ENCODE peak calls at places on chromosomes 4 and X, in seven cellular contexts. One of them, this sample, is unnamed.

GRCh38 chrX:47384502-47384901 is 14.1 kb downstream of the ZNF157 start:
- DNase-seq in right cardiac atrium: peak; percentile 51
- DNase-seq in esophagus muscularis mucosa: no peak
- DNase-seq in PC-3: peak; percentile 85
- DNase-seq in esophagus squamous epithelium: no peak
- DNase-seq in BJ: no peak
- DNase-seq in A673: peak; percentile 66
- DNase-seq in this sample: peak; percentile 81

GRCh38 chr4:112111306-112111705 is 33.9 kb upstream of the FAM241A start:
- DNase-seq in right cardiac atrium: no peak
- DNase-seq in esophagus muscularis mucosa: no peak
- DNase-seq in PC-3: no peak
- DNase-seq in esophagus squamous epithelium: no peak
- DNase-seq in BJ: no peak
- DNase-seq in A673: no peak
- DNase-seq in this sample: no peak

GRCh38 chrX:19381326-19381725 is 37.6 kb downstream of the PDHA1 start:
- DNase-seq in right cardiac atrium: no peak
- DNase-seq in esophagus muscularis mucosa: no peak
- DNase-seq in PC-3: no peak
- DNase-seq in esophagus squamous epithelium: no peak
- DNase-seq in BJ: no peak
- DNase-seq in A673: no peak
- DNase-seq in this sample: no peak

GRCh38 chr4:48785302-48785701 is 5.2 kb upstream of the FRYL start:
- DNase-seq in right cardiac atrium: no peak
- DNase-seq in esophagus muscularis mucosa: no peak
- DNase-seq in PC-3: no peak
- DNase-seq in esophagus squamous epithelium: no peak
- DNase-seq in BJ: no peak
- DNase-seq in A673: no peak
- DNase-seq in this sample: no peak

GRCh38 chr4:176123710-176124407 is 58.2 kb downstream of the WDR17 start:
- DNase-seq in right cardiac atrium: no peak
- DNase-seq in esophagus muscularis mucosa: no peak
- DNase-seq in PC-3: peak; percentile 43
- DNase-seq in esophagus squamous epithelium: no peak
- DNase-seq in BJ: no peak
- DNase-seq in A673: peak; percentile 19
- DNase-seq in this sample: peak; percentile 18

GRCh38 chr4:144507309-144508101 is 138.5 kb upstream of the HHIP start:
- DNase-seq in right cardiac atrium: no peak
- DNase-seq in esophagus muscularis mucosa: no peak
- DNase-seq in PC-3: no peak
- DNase-seq in esophagus squamous epithelium: no peak
- DNase-seq in BJ: no peak
- DNase-seq in A673: no peak
- DNase-seq in this sample: no peak

GRCh38 chrX:117839544-117839943 is 277.1 kb downstream of the KLHL13 start:
- DNase-seq in right cardiac atrium: no peak
- DNase-seq in esophagus muscularis mucosa: no peak
- DNase-seq in PC-3: peak; percentile 2
- DNase-seq in esophagus squamous epithelium: no peak
- DNase-seq in BJ: no peak
- DNase-seq in A673: no peak
- DNase-seq in this sample: no peak

GRCh38 chr4:89356086-89356485 is 48.5 kb upstream of the GPRIN3 start:
- DNase-seq in right cardiac atrium: no peak
- DNase-seq in esophagus muscularis mucosa: no peak
- DNase-seq in PC-3: no peak
- DNase-seq in esophagus squamous epithelium: no peak
- DNase-seq in BJ: no peak
- DNase-seq in A673: no peak
- DNase-seq in this sample: peak; percentile 50

GRCh38 chrX:97628326-97628725 is 744.6 kb downstream of the RPA4 start:
- DNase-seq in right cardiac atrium: no peak
- DNase-seq in esophagus muscularis mucosa: no peak
- DNase-seq in PC-3: no peak
- DNase-seq in esophagus squamous epithelium: no peak
- DNase-seq in BJ: no peak
- DNase-seq in A673: no peak
- DNase-seq in this sample: no peak

GRCh38 chr4:125994024-125994423 is 679.3 kb downstream of the FAT4 start:
- DNase-seq in right cardiac atrium: peak; percentile 10
- DNase-seq in esophagus muscularis mucosa: no peak
- DNase-seq in PC-3: no peak
- DNase-seq in esophagus squamous epithelium: no peak
- DNase-seq in BJ: no peak
- DNase-seq in A673: no peak
- DNase-seq in this sample: no peak

GRCh38 chrX:19046343-19047215 is 62.7 kb upstream of the PHKA2 start:
- DNase-seq in right cardiac atrium: no peak
- DNase-seq in esophagus muscularis mucosa: no peak
- DNase-seq in PC-3: peak; percentile 89
- DNase-seq in esophagus squamous epithelium: no peak
- DNase-seq in BJ: no peak
- DNase-seq in A673: peak; percentile 12
- DNase-seq in this sample: no peak

GRCh38 chr4:1310031-1310795 is 20.5 kb downstream of the MAEA start:
- DNase-seq in right cardiac atrium: peak; percentile 29
- DNase-seq in esophagus muscularis mucosa: no peak
- DNase-seq in PC-3: no peak
- DNase-seq in esophagus squamous epithelium: no peak
- DNase-seq in BJ: no peak
- DNase-seq in A673: no peak
- DNase-seq in this sample: no peak

GRCh38 chrX:153667931-153668396 is 5.6 kb downstream of the PNCK start:
- DNase-seq in right cardiac atrium: peak; percentile 95
- DNase-seq in esophagus muscularis mucosa: peak; percentile 93
- DNase-seq in PC-3: peak; percentile 82
- DNase-seq in esophagus squamous epithelium: no peak
- DNase-seq in BJ: peak; percentile 5
- DNase-seq in A673: peak; percentile 88
- DNase-seq in this sample: peak; percentile 79

GRCh38 chr4:155667538-155668511 is 1.2 kb downstream of the GUCY1A1 start:
- DNase-seq in right cardiac atrium: peak; percentile 77
- DNase-seq in esophagus muscularis mucosa: no peak
- DNase-seq in PC-3: peak; percentile 45
- DNase-seq in esophagus squamous epithelium: no peak
- DNase-seq in BJ: no peak
- DNase-seq in A673: peak; percentile 22
- DNase-seq in this sample: peak; percentile 18

GRCh38 chrX:24173115-24173847 is 23.8 kb downstream of the ZFX start:
- DNase-seq in right cardiac atrium: no peak
- DNase-seq in esophagus muscularis mucosa: no peak
- DNase-seq in PC-3: no peak
- DNase-seq in esophagus squamous epithelium: no peak
- DNase-seq in BJ: no peak
- DNase-seq in A673: no peak
- DNase-seq in this sample: no peak

GRCh38 chr4:6900956-6901355 is 8.7 kb upstream of the TBC1D14 start:
- DNase-seq in right cardiac atrium: no peak
- DNase-seq in esophagus muscularis mucosa: no peak
- DNase-seq in PC-3: no peak
- DNase-seq in esophagus squamous epithelium: no peak
- DNase-seq in BJ: no peak
- DNase-seq in A673: no peak
- DNase-seq in this sample: no peak

GRCh38 chr4:155828628-155829027 is 37.4 kb downstream of the ASIC5 start:
- DNase-seq in right cardiac atrium: no peak
- DNase-seq in esophagus muscularis mucosa: no peak
- DNase-seq in PC-3: peak; percentile 75
- DNase-seq in esophagus squamous epithelium: no peak
- DNase-seq in BJ: no peak
- DNase-seq in A673: no peak
- DNase-seq in this sample: no peak

GRCh38 chr4:120228086-120228485 is 161.4 kb upstream of the MAD2L1 start:
- DNase-seq in right cardiac atrium: no peak
- DNase-seq in esophagus muscularis mucosa: no peak
- DNase-seq in PC-3: no peak
- DNase-seq in esophagus squamous epithelium: no peak
- DNase-seq in BJ: no peak
- DNase-seq in A673: no peak
- DNase-seq in this sample: no peak

GRCh38 chrX:15874672-15875071 is 20.1 kb upstream of the AP1S2 start:
- DNase-seq in right cardiac atrium: no peak
- DNase-seq in esophagus muscularis mucosa: no peak
- DNase-seq in PC-3: no peak
- DNase-seq in esophagus squamous epithelium: no peak
- DNase-seq in BJ: no peak
- DNase-seq in A673: no peak
- DNase-seq in this sample: no peak

GRCh38 chr4:43132010-43132582 is 239.6 kb downstream of the GRXCR1 start:
- DNase-seq in right cardiac atrium: peak; percentile 65
- DNase-seq in esophagus muscularis mucosa: no peak
- DNase-seq in PC-3: peak; percentile 81
- DNase-seq in esophagus squamous epithelium: no peak
- DNase-seq in BJ: no peak
- DNase-seq in A673: peak; percentile 59
- DNase-seq in this sample: peak; percentile 35

GRCh38 chr4:92060333-92060732 is 243.4 kb upstream of the GRID2 start:
- DNase-seq in right cardiac atrium: no peak
- DNase-seq in esophagus muscularis mucosa: no peak
- DNase-seq in PC-3: no peak
- DNase-seq in esophagus squamous epithelium: no peak
- DNase-seq in BJ: no peak
- DNase-seq in A673: no peak
- DNase-seq in this sample: no peak

GRCh38 chrX:50643525-50644137 is 170.4 kb downstream of the SHROOM4 start:
- DNase-seq in right cardiac atrium: peak; percentile 71
- DNase-seq in esophagus muscularis mucosa: no peak
- DNase-seq in PC-3: no peak
- DNase-seq in esophagus squamous epithelium: no peak
- DNase-seq in BJ: no peak
- DNase-seq in A673: no peak
- DNase-seq in this sample: no peak

GRCh38 chr4:18318682-18319410 is 297.3 kb upstream of the LCORL start:
- DNase-seq in right cardiac atrium: peak; percentile 82
- DNase-seq in esophagus muscularis mucosa: no peak
- DNase-seq in PC-3: no peak
- DNase-seq in esophagus squamous epithelium: no peak
- DNase-seq in BJ: no peak
- DNase-seq in A673: no peak
- DNase-seq in this sample: no peak

GRCh38 chr4:126977306-126977705 is 655.5 kb upstream of the INTU start:
- DNase-seq in right cardiac atrium: no peak
- DNase-seq in esophagus muscularis mucosa: no peak
- DNase-seq in PC-3: no peak
- DNase-seq in esophagus squamous epithelium: no peak
- DNase-seq in BJ: no peak
- DNase-seq in A673: no peak
- DNase-seq in this sample: no peak

GRCh38 chr4:83993774-83994173 is 457.9 kb downstream of the GPAT3 start:
- DNase-seq in right cardiac atrium: no peak
- DNase-seq in esophagus muscularis mucosa: no peak
- DNase-seq in PC-3: no peak
- DNase-seq in esophagus squamous epithelium: no peak
- DNase-seq in BJ: no peak
- DNase-seq in A673: peak; percentile 3
- DNase-seq in this sample: no peak

GRCh38 chr4:61210186-61210939 is 10.2 kb downstream of the ADGRL3 start:
- DNase-seq in right cardiac atrium: no peak
- DNase-seq in esophagus muscularis mucosa: no peak
- DNase-seq in PC-3: peak; percentile 61
- DNase-seq in esophagus squamous epithelium: no peak
- DNase-seq in BJ: no peak
- DNase-seq in A673: no peak
- DNase-seq in this sample: no peak
- H3K4me3 ChIP-seq in right cardiac atrium: no peak overlapping the region
- H3K4me3 ChIP-seq in esophagus muscularis mucosa: no peak overlapping the region
- H3K4me3 ChIP-seq in PC-3: no peak overlapping the region
- H3K4me3 ChIP-seq in esophagus squamous epithelium: no peak overlapping the region
- H3K4me3 ChIP-seq in BJ: no peak overlapping the region
- H3K4me3 ChIP-seq in A673: no peak overlapping the region
- H3K4me3 ChIP-seq in this sample: no peak overlapping the region

GRCh38 chrX:66012094-66012534 is 27.8 kb downstream of the VSIG4 start:
- DNase-seq in right cardiac atrium: no peak
- DNase-seq in esophagus muscularis mucosa: no peak
- DNase-seq in PC-3: no peak
- DNase-seq in esophagus squamous epithelium: no peak
- DNase-seq in BJ: no peak
- DNase-seq in A673: no peak
- DNase-seq in this sample: no peak
- H3K4me3 ChIP-seq in right cardiac atrium: no peak overlapping the region
- H3K4me3 ChIP-seq in esophagus muscularis mucosa: no peak overlapping the region
- H3K4me3 ChIP-seq in PC-3: no peak overlapping the region
- H3K4me3 ChIP-seq in esophagus squamous epithelium: no peak overlapping the region
- H3K4me3 ChIP-seq in BJ: no peak overlapping the region
- H3K4me3 ChIP-seq in A673: no peak overlapping the region
- H3K4me3 ChIP-seq in this sample: no peak overlapping the region

GRCh38 chrX:151702741-151703352 is 7.6 kb downstream of the PRRG3 start:
- DNase-seq in right cardiac atrium: no peak
- DNase-seq in esophagus muscularis mucosa: no peak
- DNase-seq in PC-3: no peak
- DNase-seq in esophagus squamous epithelium: no peak
- DNase-seq in BJ: no peak
- DNase-seq in A673: no peak
- DNase-seq in this sample: no peak
- H3K4me3 ChIP-seq in right cardiac atrium: no peak overlapping the region
- H3K4me3 ChIP-seq in esophagus muscularis mucosa: no peak overlapping the region
- H3K4me3 ChIP-seq in PC-3: no peak overlapping the region
- H3K4me3 ChIP-seq in esophagus squamous epithelium: no peak overlapping the region
- H3K4me3 ChIP-seq in BJ: no peak overlapping the region
- H3K4me3 ChIP-seq in A673: no peak overlapping the region
- H3K4me3 ChIP-seq in this sample: no peak overlapping the region

DNA sequence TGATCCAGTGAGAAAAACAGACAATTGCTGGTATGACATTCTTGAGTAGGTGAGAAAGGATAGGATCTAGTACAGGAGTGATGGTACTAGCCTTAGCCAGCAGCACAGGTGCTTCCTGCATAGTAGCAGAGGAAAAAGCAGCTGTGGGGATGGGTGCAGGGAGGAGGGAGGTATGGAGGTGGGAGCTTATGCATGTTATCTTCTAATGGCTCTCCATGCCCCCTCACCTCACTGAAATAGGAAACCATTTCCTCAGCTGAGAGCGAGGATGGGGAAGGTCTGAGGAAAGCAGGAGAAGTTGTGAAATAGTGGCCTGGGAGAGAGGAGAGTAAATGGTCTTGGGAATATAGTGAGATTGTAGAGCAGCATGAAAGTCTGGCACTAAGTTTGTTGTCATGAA is 136.3 kb downstream of the TMEM164 start:
- DNase-seq in right cardiac atrium: no peak
- DNase-seq in esophagus muscularis mucosa: no peak
- DNase-seq in PC-3: no peak
- DNase-seq in esophagus squamous epithelium: no peak
- DNase-seq in BJ: no peak
- DNase-seq in A673: no peak
- DNase-seq in this sample: no peak
- H3K4me3 ChIP-seq in right cardiac atrium: no peak overlapping the region
- H3K4me3 ChIP-seq in esophagus muscularis mucosa: no peak overlapping the region
- H3K4me3 ChIP-seq in PC-3: no peak overlapping the region
- H3K4me3 ChIP-seq in esophagus squamous epithelium: no peak overlapping the region
- H3K4me3 ChIP-seq in BJ: no peak overlapping the region
- H3K4me3 ChIP-seq in A673: no peak overlapping the region
- H3K4me3 ChIP-seq in this sample: no peak overlapping the region

This sample was measured in colonic mucosa.